ENCODE peak calls at places on chromosomes 1 and 21, in six cellular contexts. W is cardiac fibroblast, A is astrocyte, L is stomach, M is astrocyte of the spinal cord, S is glutamatergic neuron. Z is an unnamed sample.
A peak's percentile ranks its signal among the peaks of the same experiment; 100 is the strongest.

GRCh38 chr1:9267352-9267686 is 25.4 kb upstream of the SPSB1 start:
- DNase-seq in W (no peak), A (no peak), L (no peak), M (no peak), S (no peak), Z (no peak)

GRCh38 chr1:113256348-113256729 is 134.0 kb upstream of the MAGI3 start:
- DNase-seq in W (no peak), A (no peak), L (no peak), M (no peak), S (no peak), Z (no peak)

GRCh38 chr21:29390778-29391177 is 92.1 kb downstream of the BACH1 start:
- DNase-seq in W (no peak), A (no peak), L (no peak), M (no peak), S (no peak), Z (no peak)

GRCh38 chr1:163872067-163872466 is 550.3 kb downstream of the NUF2 start:
- DNase-seq in W (peak; percentile 60), A (no peak), L (no peak), M (no peak), S (no peak), Z (no peak)

GRCh38 chr1:35247256-35247655 is 21.3 kb upstream of the ZMYM4 start:
- DNase-seq in W (no peak), A (no peak), L (no peak), M (no peak), S (no peak), Z (no peak)

GRCh38 chr1:63892632-63893395 is 119.0 kb downstream of the ROR1 start:
- DNase-seq in W (peak; percentile 58), A (peak; percentile 92), L (no peak), M (peak; percentile 83), S (no peak), Z (no peak)

GRCh38 chr1:164380893-164381292 is 178.1 kb upstream of the PBX1 start:
- DNase-seq in W (peak; percentile 3), A (peak; percentile 79), L (no peak), M (peak; percentile 74), S (no peak), Z (no peak)

GRCh38 chr1:2468041-2468472 is 8.0 kb upstream of the PLCH2 start:
- DNase-seq in W (peak; percentile 31), A (peak; percentile 10), L (no peak), M (peak; percentile 20), S (no peak), Z (no peak)

GRCh38 chr1:8460132-8460544 is 142.2 kb downstream of the SLC45A1 start:
- DNase-seq in W (no peak), A (no peak), L (no peak), M (peak; percentile 40), S (no peak), Z (no peak)

GRCh38 chr1:209720826-209721225 is 16.2 kb downstream of the HSD11B1 start:
- DNase-seq in W (no peak), A (no peak), L (no peak), M (no peak), S (no peak), Z (no peak)

GRCh38 chr1:229376521-229376920 is 33.7 kb upstream of the CCSAP start:
- DNase-seq in W (no peak), A (no peak), L (no peak), M (no peak), S (no peak), Z (no peak)

GRCh38 chr21:22224261-22224660 is 1226.1 kb downstream of the NCAM2 start:
- DNase-seq in W (no peak), A (no peak), L (no peak), M (no peak), S (no peak), Z (no peak)

GRCh38 chr1:184260382-184260781 is 126.4 kb upstream of the C1orf21 start:
- DNase-seq in W (peak; percentile 64), A (peak; percentile 90), L (no peak), M (peak; percentile 60), S (no peak), Z (no peak)

GRCh38 chr1:161098161-161099068 is at the start of gene KLHDC9:
- DNase-seq in W (peak; percentile 78), A (peak; percentile 78), L (peak; percentile 85), M (peak; percentile 84), S (peak; percentile 84), Z (peak; percentile 83)

GRCh38 chr1:150192012-150192411 is 42.3 kb downstream of the PLEKHO1 start:
- DNase-seq in W (peak; percentile 73), A (peak; percentile 92), L (no peak), M (peak; percentile 71), S (no peak), Z (no peak)

GRCh38 chr1:21507511-21508270 is 1.5 kb upstream of the ALPL start:
- DNase-seq in W (no peak), A (no peak), L (no peak), M (no peak), S (no peak), Z (no peak)

GRCh38 chr1:211589782-211590721 is 11.1 kb upstream of the SLC30A1 start:
- DNase-seq in W (peak; percentile 87), A (peak; percentile 90), L (peak; percentile 47), M (no peak), S (no peak), Z (peak; percentile 81)

GRCh38 chr1:12179111-12179519 is 12.3 kb downstream of the TNFRSF1B start:
- DNase-seq in W (peak; percentile 63), A (peak; percentile 77), L (no peak), M (peak; percentile 75), S (no peak), Z (no peak)

GRCh38 chr1:178932966-178933603 is 62.2 kb upstream of the ANGPTL1 start:
- DNase-seq in W (peak; percentile 44), A (no peak), L (no peak), M (no peak), S (no peak), Z (no peak)

GRCh38 chr21:44299458-44300261 is at the start of gene PFKL:
- DNase-seq in W (peak; percentile 66), A (peak; percentile 12), L (peak; percentile 80), M (peak; percentile 26), S (peak; percentile 73), Z (peak; percentile 59)

GRCh38 chr1:25082216-25082899 is 149.9 kb downstream of the SYF2 start:
- DNase-seq in W (no peak), A (peak; percentile 68), L (no peak), M (peak; percentile 10), S (no peak), Z (no peak)

GRCh38 chr21:28922368-28922767 is 70.3 kb downstream of the LTN1 start:
- DNase-seq in W (no peak), A (no peak), L (no peak), M (no peak), S (no peak), Z (no peak)

GRCh38 chr1:25572107-25572506 is 28.7 kb downstream of the LDLRAP1 start:
- DNase-seq in W (no peak), A (no peak), L (no peak), M (no peak), S (no peak), Z (no peak)

GRCh38 chr1:226618380-226618779 is 69.8 kb downstream of the STUM start:
- DNase-seq in W (no peak), A (no peak), L (no peak), M (no peak), S (no peak), Z (no peak)

GRCh38 chr1:39453603-39454002 is 37.8 kb upstream of the BMP8A start:
- DNase-seq in W (peak; percentile 76), A (peak; percentile 71), L (peak; percentile 57), M (peak; percentile 77), S (no peak), Z (peak; percentile 61)

GRCh38 chr1:160494620-160495019 is 28.4 kb downstream of the SLAMF6 start:
- DNase-seq in W (peak; percentile 3), A (no peak), L (peak; percentile 28), M (no peak), S (peak; percentile 25), Z (no peak)

GRCh38 chr1:156677616-156678596 is 699 bp upstream of the NES start:
- DNase-seq in W (peak; percentile 87), A (peak; percentile 71), L (peak; percentile 54), M (peak; percentile 90), S (peak; percentile 72), Z (no peak)

GRCh38 chr1:208868554-208868953 is 624.4 kb upstream of the PLXNA2 start:
- DNase-seq in W (peak; percentile 12), A (peak; percentile 20), L (no peak), M (peak; percentile 3), S (no peak), Z (no peak)

GRCh38 chr21:46156678-46157077 is 1.3 kb upstream of the FTCD start:
- DNase-seq in W (no peak), A (no peak), L (peak; percentile 18), M (no peak), S (peak; percentile 12), Z (no peak)

GRCh38 chr1:111145542-111145941 is 5.5 kb downstream of the CEPT1 start:
- DNase-seq in W (no peak), A (no peak), L (no peak), M (no peak), S (no peak), Z (no peak)

GRCh38 chr1:16163882-16164820 is 8.3 kb upstream of the EPHA2 start:
- DNase-seq in W (peak; percentile 87), A (peak; percentile 98), L (no peak), M (peak; percentile 97), S (no peak), Z (no peak)

GRCh38 chr1:15558516-15558915 is 26.3 kb downstream of the AGMAT start:
- DNase-seq in W (no peak), A (no peak), L (no peak), M (no peak), S (no peak), Z (no peak)

GRCh38 chr1:40901886-40902633 is 39.9 kb upstream of the CITED4 start:
- DNase-seq in W (peak; percentile 71), A (peak; percentile 55), L (no peak), M (peak; percentile 84), S (no peak), Z (no peak)

GRCh38 chr1:37629008-37629407 is 5.7 kb downstream of the RSPO1 start:
- DNase-seq in W (no peak), A (no peak), L (no peak), M (no peak), S (no peak), Z (no peak)

GRCh38 chr1:170491291-170491690 is 40.7 kb upstream of the GORAB start:
- DNase-seq in W (no peak), A (no peak), L (no peak), M (no peak), S (no peak), Z (no peak)

GRCh38 chr1:54945393-54945936 is 35.0 kb upstream of the TMEM61 start:
- DNase-seq in W (no peak), A (no peak), L (peak; percentile 45), M (no peak), S (no peak), Z (no peak)
- TF ChIP-seq CTCF in W (no peak), A (no peak), L (no peak), M (no peak), S (peak; percentile 16), Z (no peak)

GRCh38 chr1:182787002-182787324 is 2.6 kb upstream of the NPL start:
- DNase-seq in W (no peak), A (no peak), L (no peak), M (no peak), S (no peak), Z (no peak)
- TF ChIP-seq CTCF in W (no peak), A (no peak), L (no peak), M (no peak), S (no peak), Z (no peak)

GRCh38 chr1:18530567-18531502 is 50.1 kb downstream of the KLHDC7A start:
- DNase-seq in W (no peak), A (no peak), L (no peak), M (no peak), S (no peak), Z (no peak)
- TF ChIP-seq CTCF in W (no peak), A (no peak), L (no peak), M (no peak), S (no peak), Z (no peak)

GRCh38 chr1:192491804-192492554 is 83.6 kb upstream of the RGS1 start:
- DNase-seq in W (peak; percentile 20), A (no peak), L (no peak), M (peak; percentile 46), S (no peak), Z (no peak)
- TF ChIP-seq CTCF in W (no peak), A (no peak), L (no peak), M (peak; percentile 12), S (no peak), Z (no peak)

Z was measured in lung.